ENCODE peak calls at places on chromosomes 2 and 18, in ten cellular contexts. W is prostate gland, O is K562, X is GM23338, J is HL-60, Y is stomach, V is HCT116, Q is GM12878, D is Panc1, H is sigmoid colon. B is an unnamed sample.

GRCh38 chr2:226544581-226545210 is 254.9 kb downstream of the IRS1 start:
- DNase-seq in W (no peak), O (no peak), X (no peak), J (no peak), Y (no peak), V (no peak), Q (no peak), D (no peak), H (no peak), B (no peak)

GRCh38 chr2:76711490-76711889 is 810.7 kb downstream of the LRRTM4 start:
- DNase-seq in W (no peak), O (no peak), X (peak), J (no peak), Y (no peak), V (no peak), Q (no peak), D (no peak), H (no peak), B (no peak)

GRCh38 chr2:75007819-75008218 is 49.4 kb downstream of the POLE4 start:
- DNase-seq in W (no peak), O (no peak), X (no peak), J (no peak), Y (no peak), V (no peak), Q (no peak), D (no peak), H (no peak), B (no peak)

GRCh38 chr2:213490087-213490486 is 205.8 kb downstream of the SPAG16 start:
- DNase-seq in W (no peak), O (no peak), X (peak), J (no peak), Y (no peak), V (no peak), Q (no peak), D (no peak), H (no peak), B (no peak)

GRCh38 chr18:48996901-48997463 is 46.2 kb upstream of the SMAD7 start:
- DNase-seq in W (no peak), O (no peak), X (no peak), J (no peak), Y (no peak), V (peak), Q (no peak), D (no peak), H (no peak), B (no peak)

GRCh38 chr2:234691968-234692955 is 195.4 kb upstream of the ARL4C start:
- DNase-seq in W (no peak), O (no peak), X (no peak), J (no peak), Y (no peak), V (no peak), Q (no peak), D (no peak), H (no peak), B (no peak)

GRCh38 chr2:85215074-85216050 is 82.2 kb downstream of the TCF7L1 start:
- DNase-seq in W (peak), O (no peak), X (peak), J (no peak), Y (no peak), V (no peak), Q (no peak), D (no peak), H (no peak), B (no peak)

GRCh38 chr2:227238242-227239237 is 74.1 kb downstream of the COL4A3 start:
- DNase-seq in W (peak), O (peak), X (peak), J (peak), Y (peak), V (peak), Q (peak), D (peak), H (peak), B (peak)

GRCh38 chr2:107008843-107009242 is 122.9 kb upstream of the ST6GAL2 start:
- DNase-seq in W (no peak), O (no peak), X (no peak), J (no peak), Y (no peak), V (no peak), Q (no peak), D (no peak), H (no peak), B (no peak)

GRCh38 chr18:50967714-50968661 is at the start of gene ELAC1:
- DNase-seq in W (peak), O (peak), X (peak), J (peak), Y (peak), V (peak), Q (peak), D (no peak), H (peak), B (peak)
- TF ChIP-seq POLR2AphosphoS5 in W (peak), O (peak), X (peak), J (peak), Y (peak), V (peak), Q (peak), D (peak), H (peak), B (peak)

GRCh38 chr2:120261387-120262006 is 8.8 kb downstream of the RALB start:
- DNase-seq in W (no peak), O (no peak), X (no peak), J (no peak), Y (no peak), V (no peak), Q (peak), D (no peak), H (no peak), B (no peak)

GRCh38 chr2:120260736-120261135 is 8.1 kb downstream of the RALB start:
- DNase-seq in W (no peak), O (no peak), X (no peak), J (no peak), Y (no peak), V (no peak), Q (no peak), D (no peak), H (no peak), B (no peak)

GRCh38 chr2:120258140-120258539 is 5.5 kb downstream of the RALB start:
- DNase-seq in W (no peak), O (no peak), X (no peak), J (no peak), Y (no peak), V (no peak), Q (no peak), D (no peak), H (no peak), B (no peak)

GRCh38 chr2:120254178-120254577 is 1.5 kb downstream of the RALB start:
- DNase-seq in W (no peak), O (no peak), X (no peak), J (no peak), Y (no peak), V (no peak), Q (no peak), D (no peak), H (peak), B (no peak)

GRCh38 chr2:120257522-120257921 is 4.9 kb downstream of the RALB start:
- DNase-seq in W (no peak), O (no peak), X (no peak), J (peak), Y (no peak), V (no peak), Q (no peak), D (no peak), H (peak), B (no peak)
- TF ChIP-seq POLR2AphosphoS5 in W (no peak), O (no peak), X (no peak), J (no peak), Y (no peak), V (no peak), Q (no peak), D (no peak), H (no peak), B (no peak)

DNA sequence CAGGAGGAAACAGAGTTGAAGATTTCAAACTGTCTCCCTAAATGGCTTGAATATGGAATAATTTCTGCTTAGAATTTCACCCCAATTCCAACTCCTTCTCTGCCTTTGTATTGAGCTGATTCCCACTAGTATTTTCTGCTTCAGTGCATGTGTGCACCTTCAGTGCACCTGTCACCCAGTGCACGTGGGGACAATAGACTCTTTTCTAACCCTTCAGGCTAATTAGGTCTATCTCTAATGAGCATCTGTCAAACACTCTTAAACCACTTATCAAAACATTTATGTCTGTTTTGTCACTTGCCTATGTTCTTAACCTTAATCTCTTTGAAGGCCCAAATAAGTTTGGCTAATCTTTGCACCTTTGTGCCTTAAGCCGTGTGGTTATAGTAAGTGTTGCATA is 232.0 kb upstream of the NETO1 start:
- DNase-seq in W (no peak), O (no peak), X (no peak), J (no peak), Y (no peak), V (no peak), Q (no peak), D (no peak), H (no peak), B (no peak)
- TF ChIP-seq POLR2AphosphoS5 in W (no peak), O (no peak), X (no peak), J (no peak), Y (no peak), V (no peak), Q (no peak), D (no peak), H (no peak), B (no peak)

GRCh38 chr2:174633621-174633927 is 36.0 kb upstream of the WIPF1 start:
- DNase-seq in W (no peak), O (no peak), X (no peak), J (peak), Y (no peak), V (no peak), Q (no peak), D (no peak), H (peak), B (no peak)

GRCh38 chr2:174635747-174636399 is 38.3 kb upstream of the WIPF1 start:
- DNase-seq in W (no peak), O (no peak), X (no peak), J (no peak), Y (no peak), V (no peak), Q (no peak), D (no peak), H (no peak), B (no peak)

GRCh38 chr2:174632847-174633620 is 35.4 kb upstream of the WIPF1 start:
- DNase-seq in W (no peak), O (no peak), X (no peak), J (peak), Y (no peak), V (no peak), Q (no peak), D (no peak), H (no peak), B (no peak)

GRCh38 chr2:174635015-174635593 is 37.5 kb upstream of the WIPF1 start:
- DNase-seq in W (no peak), O (no peak), X (no peak), J (no peak), Y (no peak), V (no peak), Q (no peak), D (no peak), H (no peak), B (no peak)

GRCh38 chr2:174634130-174635014 is 36.8 kb upstream of the WIPF1 start:
- DNase-seq in W (no peak), O (peak), X (no peak), J (peak), Y (no peak), V (no peak), Q (peak), D (no peak), H (no peak), B (no peak)
- TF ChIP-seq POLR2AphosphoS5 in W (no peak), O (no peak), X (no peak), J (peak), Y (peak), V (no peak), Q (peak), D (no peak), H (no peak), B (no peak)

GRCh38 chr2:160989778-160990177 is 170.4 kb upstream of the TANK start:
- DNase-seq in W (no peak), O (no peak), X (no peak), J (no peak), Y (no peak), V (no peak), Q (no peak), D (no peak), H (no peak), B (no peak)

GRCh38 chr2:160984426-160985077 is 175.7 kb upstream of the TANK start:
- DNase-seq in W (no peak), O (no peak), X (no peak), J (no peak), Y (no peak), V (no peak), Q (no peak), D (no peak), H (peak), B (no peak)
- TF ChIP-seq POLR2AphosphoS5 in W (no peak), O (no peak), X (no peak), J (no peak), Y (no peak), V (no peak), Q (no peak), D (no peak), H (peak), B (no peak)